ENCODE peak calls at places on chromosome 5, in four cellular contexts. One of them, this sample, is unnamed.

GRCh38 chr5:40736103-40736875 is 19.5 kb downstream of the TTC33 start:
- DNase-seq in GM12878: peak; percentile 37
- DNase-seq in K562: peak; percentile 62
- DNase-seq in HepG2: peak; percentile 48
- DNase-seq in this sample: no peak

GRCh38 chr5:175246242-175246891 is 197.6 kb downstream of the DRD1 start:
- DNase-seq in GM12878: no peak
- DNase-seq in K562: no peak
- DNase-seq in HepG2: no peak
- DNase-seq in this sample: no peak

GRCh38 chr5:15752886-15753285 is 252.9 kb downstream of the FBXL7 start:
- DNase-seq in GM12878: no peak
- DNase-seq in K562: no peak
- DNase-seq in HepG2: no peak
- DNase-seq in this sample: no peak

GRCh38 chr5:61304611-61305369 is 27.3 kb upstream of the ZSWIM6 start:
- DNase-seq in GM12878: no peak
- DNase-seq in K562: no peak
- DNase-seq in HepG2: peak; percentile 54
- DNase-seq in this sample: no peak

GRCh38 chr5:113166710-113167366 is 190.2 kb downstream of the DCP2 start:
- DNase-seq in GM12878: no peak
- DNase-seq in K562: no peak
- DNase-seq in HepG2: peak; percentile 6
- DNase-seq in this sample: no peak

GRCh38 chr5:157447246-157447645 is 12.8 kb upstream of the NIPAL4 start:
- DNase-seq in GM12878: no peak
- DNase-seq in K562: peak; percentile 30
- DNase-seq in HepG2: no peak
- DNase-seq in this sample: peak; percentile 25

GRCh38 chr5:74762599-74762998 is 4.3 kb downstream of the GFM2 start:
- DNase-seq in GM12878: no peak
- DNase-seq in K562: no peak
- DNase-seq in HepG2: peak; percentile 22
- DNase-seq in this sample: no peak

GRCh38 chr5:122439645-122440044 is 127.6 kb downstream of the SNCAIP start:
- DNase-seq in GM12878: no peak
- DNase-seq in K562: no peak
- DNase-seq in HepG2: no peak
- DNase-seq in this sample: no peak

GRCh38 chr5:137370511-137371071 is 128.5 kb downstream of the SPOCK1 start:
- DNase-seq in GM12878: no peak
- DNase-seq in K562: no peak
- DNase-seq in HepG2: no peak
- DNase-seq in this sample: no peak

GRCh38 chr5:148834689-148835088 is 8.3 kb downstream of the ADRB2 start:
- DNase-seq in GM12878: peak; percentile 35
- DNase-seq in K562: no peak
- DNase-seq in HepG2: no peak
- DNase-seq in this sample: no peak

GRCh38 chr5:36696059-36696673 is 89.8 kb downstream of the SLC1A3 start:
- DNase-seq in GM12878: no peak
- DNase-seq in K562: peak; percentile 53
- DNase-seq in HepG2: peak; percentile 26
- DNase-seq in this sample: peak; percentile 79

GRCh38 chr5:176817864-176818377 is 7.6 kb downstream of the UNC5A start:
- DNase-seq in GM12878: no peak
- DNase-seq in K562: peak; percentile 56
- DNase-seq in HepG2: no peak
- DNase-seq in this sample: peak; percentile 73

GRCh38 chr5:132475531-132475930 is 15.0 kb downstream of the IRF1 start:
- DNase-seq in GM12878: no peak
- DNase-seq in K562: no peak
- DNase-seq in HepG2: peak; percentile 38
- DNase-seq in this sample: no peak

GRCh38 chr5:179146277-179146676 is 86.1 kb downstream of the ZNF354C start:
- DNase-seq in GM12878: no peak
- DNase-seq in K562: no peak
- DNase-seq in HepG2: no peak
- DNase-seq in this sample: no peak

GRCh38 chr5:65190328-65191053 is 291.2 kb downstream of the ADAMTS6 start:
- DNase-seq in GM12878: peak; percentile 17
- DNase-seq in K562: no peak
- DNase-seq in HepG2: no peak
- DNase-seq in this sample: no peak

GRCh38 chr5:139064613-139065012 is 133.6 kb downstream of the SIL1 start:
- DNase-seq in GM12878: no peak
- DNase-seq in K562: no peak
- DNase-seq in HepG2: peak; percentile 7
- DNase-seq in this sample: no peak

GRCh38 chr5:173808079-173808808 is 79.9 kb upstream of the CPEB4 start:
- DNase-seq in GM12878: no peak
- DNase-seq in K562: peak; percentile 37
- DNase-seq in HepG2: no peak
- DNase-seq in this sample: no peak

GRCh38 chr5:82597437-82597836 is 319.3 kb upstream of the RPS23 start:
- DNase-seq in GM12878: no peak
- DNase-seq in K562: peak; percentile 8
- DNase-seq in HepG2: no peak
- DNase-seq in this sample: peak; percentile 23

GRCh38 chr5:175556794-175557193 is 78.4 kb downstream of the SFXN1 start:
- DNase-seq in GM12878: no peak
- DNase-seq in K562: no peak
- DNase-seq in HepG2: no peak
- DNase-seq in this sample: no peak

GRCh38 chr5:60492958-60493357 is 207.0 kb downstream of the DEPDC1B start:
- DNase-seq in GM12878: no peak
- DNase-seq in K562: peak; percentile 11
- DNase-seq in HepG2: peak; percentile 85
- DNase-seq in this sample: no peak

GRCh38 chr5:54018438-54018837 is 291.9 kb downstream of the ARL15 start:
- DNase-seq in GM12878: no peak
- DNase-seq in K562: no peak
- DNase-seq in HepG2: no peak
- DNase-seq in this sample: peak; percentile 16

GRCh38 chr5:6228257-6229250 is 149.8 kb downstream of the MED10 start:
- DNase-seq in GM12878: no peak
- DNase-seq in K562: no peak
- DNase-seq in HepG2: no peak
- DNase-seq in this sample: no peak

GRCh38 chr5:119289413-119289812 is 66.4 kb upstream of the TNFAIP8 start:
- DNase-seq in GM12878: no peak
- DNase-seq in K562: no peak
- DNase-seq in HepG2: no peak
- DNase-seq in this sample: no peak

GRCh38 chr5:5638193-5638592 is 215.7 kb downstream of the ICE1 start:
- DNase-seq in GM12878: no peak
- DNase-seq in K562: no peak
- DNase-seq in HepG2: no peak
- DNase-seq in this sample: no peak

GRCh38 chr5:122177162-122177561 is 47.8 kb downstream of the ZNF474 start:
- DNase-seq in GM12878: no peak
- DNase-seq in K562: no peak
- DNase-seq in HepG2: no peak
- DNase-seq in this sample: no peak

GRCh38 chr5:66769839-66770617 is 173.8 kb downstream of the MAST4 start:
- DNase-seq in GM12878: no peak
- DNase-seq in K562: no peak
- DNase-seq in HepG2: peak; percentile 5
- DNase-seq in this sample: peak; percentile 70

DNA sequence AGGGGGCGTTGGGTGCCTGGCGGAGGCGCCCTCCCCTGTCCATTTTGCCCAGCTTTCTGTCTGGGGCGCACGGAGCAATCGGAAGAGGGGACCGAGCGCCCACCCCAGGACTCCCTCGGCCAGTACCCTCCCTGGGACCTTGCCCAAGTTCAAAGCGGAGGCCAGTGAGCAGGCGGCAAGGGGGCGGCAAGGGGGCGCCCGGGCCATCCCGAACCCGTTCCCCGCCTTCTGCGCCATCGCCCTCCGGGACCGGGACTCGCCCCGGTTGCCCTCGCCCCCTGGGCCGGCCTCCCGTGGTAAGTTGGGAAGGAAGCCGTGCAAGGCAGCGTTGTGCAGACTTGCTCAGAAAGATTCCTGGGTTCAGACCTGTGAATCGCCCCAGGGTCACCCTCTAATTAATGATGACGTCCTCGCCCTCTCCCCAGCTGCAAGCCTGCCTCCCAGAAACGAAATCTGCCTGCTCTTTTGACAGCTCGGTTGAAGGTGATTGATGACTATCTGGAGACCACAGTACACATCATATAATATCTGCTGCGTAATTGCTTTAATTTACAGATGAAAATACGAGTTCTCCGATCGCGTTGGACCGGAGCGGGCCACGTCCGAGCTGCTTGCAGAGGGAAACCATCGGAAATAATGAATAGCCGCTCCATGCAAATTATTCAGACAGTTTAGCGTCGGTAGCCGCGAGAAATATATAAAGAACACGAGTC is 1.4 kb upstream of the IRX4 start:
- DNase-seq in GM12878: no peak
- DNase-seq in K562: no peak
- DNase-seq in HepG2: no peak
- DNase-seq in this sample: no peak
- TF ChIP-seq ESRRA in GM12878: no peak
- TF ChIP-seq ESRRA in K562: no peak
- TF ChIP-seq ESRRA in HepG2: no peak
- TF ChIP-seq ESRRA in this sample: no peak

GRCh38 chr5:169607882-169608281 is 24.3 kb downstream of the SPDL1 start:
- DNase-seq in GM12878: no peak
- DNase-seq in K562: no peak
- DNase-seq in HepG2: no peak
- DNase-seq in this sample: no peak
- TF ChIP-seq TCF7 in GM12878: no peak
- TF ChIP-seq TCF7 in K562: no peak
- TF ChIP-seq TCF7 in HepG2: no peak
- TF ChIP-seq TCF7 in this sample: no peak

GRCh38 chr5:8906303-8906967 is 639.4 kb downstream of the SEMA5A start:
- DNase-seq in GM12878: no peak
- DNase-seq in K562: no peak
- DNase-seq in HepG2: no peak
- DNase-seq in this sample: no peak

GRCh38 chr5:8912106-8912505 is 633.8 kb downstream of the SEMA5A start:
- DNase-seq in GM12878: no peak
- DNase-seq in K562: no peak
- DNase-seq in HepG2: no peak
- DNase-seq in this sample: no peak

GRCh38 chr5:8908055-8908683 is 637.7 kb downstream of the SEMA5A start:
- DNase-seq in GM12878: no peak
- DNase-seq in K562: peak; percentile 43
- DNase-seq in HepG2: no peak
- DNase-seq in this sample: peak; percentile 78

GRCh38 chr5:8905021-8905420 is 640.9 kb downstream of the SEMA5A start:
- DNase-seq in GM12878: no peak
- DNase-seq in K562: no peak
- DNase-seq in HepG2: no peak
- DNase-seq in this sample: no peak

DNA sequence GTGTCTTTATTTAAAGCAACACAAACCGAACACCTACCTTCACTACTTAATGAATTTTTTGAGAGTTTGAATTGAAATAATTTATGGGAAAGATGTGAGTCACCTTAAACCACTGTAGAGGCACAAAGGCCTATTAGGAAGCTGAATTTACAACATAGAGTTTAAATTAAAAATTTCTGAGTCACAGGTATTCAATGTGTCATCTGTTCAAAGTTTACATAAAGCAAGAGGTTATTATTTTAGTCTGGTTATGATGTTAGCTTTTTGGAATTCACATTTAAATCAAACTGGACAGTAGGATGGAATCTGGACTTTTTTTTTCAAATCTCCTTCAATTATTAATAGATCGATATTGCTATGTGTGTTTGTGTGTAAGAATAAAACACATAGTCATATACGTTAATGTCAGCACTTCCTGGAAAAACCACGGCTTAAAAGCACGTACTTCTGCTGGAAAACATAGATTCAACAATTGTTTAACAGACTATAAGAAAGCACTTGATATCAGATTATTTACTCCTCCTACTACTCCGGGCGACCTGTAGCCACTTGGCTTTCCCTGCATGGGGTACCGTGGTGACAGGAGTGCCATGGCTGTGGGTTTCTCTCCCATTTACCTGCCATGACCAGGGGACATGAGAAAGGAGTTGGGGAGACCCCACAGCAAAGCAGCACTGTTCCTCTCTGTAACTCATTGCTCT is 638.6 kb downstream of the SEMA5A start:
- DNase-seq in GM12878: no peak
- DNase-seq in K562: no peak
- DNase-seq in HepG2: no peak
- DNase-seq in this sample: no peak
- TF ChIP-seq ESRRA in GM12878: no peak
- TF ChIP-seq ESRRA in K562: no peak
- TF ChIP-seq ESRRA in HepG2: no peak
- TF ChIP-seq ESRRA in this sample: no peak

GRCh38 chr5:8682381-8682780 is 813.4 kb downstream of the MTRR start:
- DNase-seq in GM12878: no peak
- DNase-seq in K562: no peak
- DNase-seq in HepG2: no peak
- DNase-seq in this sample: no peak

GRCh38 chr5:8683528-8683927 is 814.6 kb downstream of the MTRR start:
- DNase-seq in GM12878: no peak
- DNase-seq in K562: no peak
- DNase-seq in HepG2: no peak
- DNase-seq in this sample: no peak

GRCh38 chr5:8685704-8686103 is 816.8 kb downstream of the MTRR start:
- DNase-seq in GM12878: no peak
- DNase-seq in K562: no peak
- DNase-seq in HepG2: no peak
- DNase-seq in this sample: peak; percentile 13

GRCh38 chr5:8689773-8690172 is 820.8 kb downstream of the MTRR start:
- DNase-seq in GM12878: no peak
- DNase-seq in K562: no peak
- DNase-seq in HepG2: no peak
- DNase-seq in this sample: no peak

DNA sequence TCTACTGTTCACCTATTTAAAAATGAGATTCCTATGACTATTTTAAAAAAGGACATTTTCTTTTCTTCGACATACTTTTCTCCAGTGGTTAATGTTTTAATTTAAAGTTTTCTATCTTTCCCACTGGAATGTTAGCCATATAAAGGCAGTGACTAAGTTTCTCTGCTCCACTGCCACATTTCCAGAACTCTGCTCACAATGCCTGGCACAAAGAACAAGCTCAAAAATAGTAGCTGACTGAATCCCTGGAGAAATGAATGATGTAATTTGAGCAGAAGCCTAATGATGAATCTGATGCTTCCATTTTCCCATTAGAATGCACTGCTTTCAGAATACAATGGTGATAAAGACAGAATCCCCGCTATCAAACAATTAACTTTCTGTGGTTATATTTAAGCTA is 817.8 kb downstream of the MTRR start:
- DNase-seq in GM12878: no peak
- DNase-seq in K562: no peak
- DNase-seq in HepG2: no peak
- DNase-seq in this sample: no peak
- TF ChIP-seq TCF7 in GM12878: no peak
- TF ChIP-seq TCF7 in K562: no peak
- TF ChIP-seq TCF7 in HepG2: no peak
- TF ChIP-seq TCF7 in this sample: no peak

GRCh38 chr5:170523129-170523497 is 19.3 kb downstream of the KCNIP1 start:
- DNase-seq in GM12878: no peak
- DNase-seq in K562: no peak
- DNase-seq in HepG2: no peak
- DNase-seq in this sample: no peak
- TF ChIP-seq ESRRA in GM12878: no peak
- TF ChIP-seq ESRRA in K562: no peak
- TF ChIP-seq ESRRA in HepG2: no peak
- TF ChIP-seq ESRRA in this sample: no peak